ENCODE peak calls at places on chromosomes 4 and X, in six cellular contexts. M is astrocyte of the cerebellum, C is dorsolateral prefrontal cortex, D is cardiac fibroblast, L is neural crest cell, J is AG04449. K is an unnamed sample.

GRCh38 chr4:135353008-135353407 is 1151.4 kb upstream of the PABPC4L start:
- DNase-seq in J (no peak), D (no peak), C (no peak), M (no peak), L (no peak), K (no peak)

GRCh38 chr4:88629826-88630225 is 37.5 kb downstream of the HERC3 start:
- DNase-seq in J (no peak), C (no peak), L (no peak), M (no peak), D (peak), K (no peak)

GRCh38 chr4:100842856-100843255 is 325.0 kb upstream of the EMCN start:
- DNase-seq in C (no peak), M (no peak), D (peak), J (no peak), L (no peak), K (no peak)

GRCh38 chrX:5278908-5279307 is 949.8 kb downstream of the NLGN4X start:
- DNase-seq in J (no peak), M (no peak), C (no peak), L (no peak), D (no peak), K (no peak)

GRCh38 chrX:111857534-111857933 is 18.4 kb upstream of the TRPC5OS start:
- DNase-seq in M (no peak), L (no peak), C (no peak), D (no peak), J (no peak), K (no peak)

GRCh38 chrX:69293776-69294601 is 128.7 kb upstream of the PJA1 start:
- DNase-seq in L (no peak), M (no peak), D (no peak), J (no peak), C (no peak), K (no peak)

GRCh38 chr4:7007142-7007907 is 35.8 kb upstream of the TADA2B start:
- DNase-seq in D (no peak), L (no peak), J (no peak), M (no peak), C (no peak), K (no peak)

GRCh38 chr4:138710297-138710696 is 305.3 kb upstream of the NOCT start:
- DNase-seq in C (no peak), D (no peak), J (no peak), L (no peak), M (no peak), K (no peak)

GRCh38 chr4:8594097-8595038 is 1.8 kb downstream of the CPZ start:
- DNase-seq in D (peak), M (peak), L (peak), J (peak), C (peak), K (no peak)

GRCh38 chrX:1380672-1381233 is 11.2 kb downstream of the SLC25A6 start:
- DNase-seq in D (peak), M (no peak), J (no peak), L (no peak), C (no peak), K (no peak)

GRCh38 chr4:21512351-21512750 is 436.2 kb downstream of the KCNIP4 start:
- DNase-seq in M (peak), L (peak), C (no peak), D (peak), J (no peak), K (no peak)

GRCh38 chr4:62816566-62816965 is 1592.7 kb downstream of the TECRL start:
- DNase-seq in D (no peak), L (no peak), J (no peak), C (no peak), M (no peak), K (no peak)

GRCh38 chrX:149510386-149510785 is 5.3 kb upstream of the IDS start:
- DNase-seq in M (no peak), J (no peak), D (peak), C (no peak), L (no peak), K (no peak)

GRCh38 chr4:131534944-131535640 is 1614.0 kb upstream of the PCDH10 start:
- DNase-seq in L (no peak), M (no peak), J (no peak), D (no peak), C (no peak), K (no peak)

GRCh38 chrX:63506320-63506719 is 155.2 kb upstream of the SPIN4 start:
- DNase-seq in M (peak), J (no peak), D (peak), C (no peak), L (no peak), K (no peak)

GRCh38 chr4:151641167-151641566 is 119.6 kb downstream of the GATB start:
- DNase-seq in L (no peak), C (no peak), M (no peak), D (peak), J (peak), K (no peak)

GRCh38 chr4:3250956-3251690 is 2.2 kb downstream of the MSANTD1 start:
- DNase-seq in L (no peak), C (no peak), D (peak), J (no peak), M (no peak), K (no peak)

GRCh38 chr4:187493661-187494060 is 501.9 kb upstream of the ZFP42 start:
- DNase-seq in M (no peak), L (no peak), C (no peak), D (no peak), J (no peak), K (no peak)

GRCh38 chrX:74923942-74924448 is 1.3 kb downstream of the NEXMIF start:
- DNase-seq in M (no peak), L (no peak), J (no peak), D (no peak), C (peak), K (no peak)

GRCh38 chrX:147550217-147550616 is 361.5 kb upstream of the FMR1 start:
- DNase-seq in M (no peak), J (no peak), C (no peak), D (no peak), L (peak), K (no peak)

GRCh38 chr4:7432531-7433375 is 2.0 kb downstream of the PSAPL1 start:
- DNase-seq in M (no peak), J (no peak), L (no peak), C (no peak), D (no peak), K (no peak)

GRCh38 chrX:118965395-118965794 is 9.0 kb upstream of the LONRF3 start:
- DNase-seq in M (no peak), J (no peak), D (no peak), C (no peak), L (no peak), K (no peak)

GRCh38 chr4:98341309-98341708 is 80.1 kb downstream of the RAP1GDS1 start:
- DNase-seq in J (no peak), M (peak), C (no peak), L (no peak), D (peak), K (no peak)

GRCh38 chr4:137213372-137214173 is 318.7 kb downstream of the PCDH18 start:
- DNase-seq in D (no peak), J (no peak), M (no peak), C (no peak), L (no peak), K (no peak)

GRCh38 chrX:107630031-107630689 is 1.9 kb downstream of the PRPS1 start:
- DNase-seq in C (no peak), L (no peak), M (no peak), J (no peak), D (no peak), K (no peak)

GRCh38 chrX:65695849-65696248 is 28.4 kb downstream of the MSN start:
- DNase-seq in D (no peak), J (no peak), L (no peak), M (no peak), C (no peak), K (no peak)

GRCh38 chr4:122221322-122221721 is 69.2 kb downstream of the BLTP1 start:
- DNase-seq in J (no peak), L (no peak), D (no peak), C (no peak), M (no peak), K (no peak)

GRCh38 chr4:122227202-122227601 is 75.1 kb downstream of the BLTP1 start:
- DNase-seq in L (no peak), M (no peak), D (no peak), C (no peak), J (no peak), K (no peak)

GRCh38 chr4:122219356-122219755 is 67.2 kb downstream of the BLTP1 start:
- DNase-seq in J (no peak), C (no peak), D (no peak), L (no peak), M (no peak), K (no peak)

GRCh38 chr4:122229857-122230256 is 77.7 kb downstream of the BLTP1 start:
- DNase-seq in J (no peak), D (no peak), L (no peak), C (no peak), M (no peak), K (no peak)

GRCh38 chr4:122224348-122224747 is 72.2 kb downstream of the BLTP1 start:
- DNase-seq in D (peak), L (peak), J (no peak), M (peak), C (no peak), K (no peak)
- TF ChIP-seq CTCF in D (peak), L (peak), J (no peak), M (peak), C (no peak), K (no peak)

GRCh38 chrX:2568125-2568524 is 67.3 kb upstream of the DHRSX start:
- DNase-seq in L (no peak), M (no peak), C (no peak), D (no peak), J (no peak), K (no peak)
- TF ChIP-seq CTCF in L (no peak), M (no peak), C (no peak), D (no peak), J (no peak), K (no peak)

GRCh38 chrX:153643431-153644351 is 3.3 kb upstream of the DUSP9 start:
- DNase-seq in L (no peak), M (no peak), C (no peak), D (peak), J (no peak), K (no peak)
- TF ChIP-seq CTCF in L (peak), M (no peak), C (no peak), D (no peak), J (no peak), K (peak)

GRCh38 chrX:68090266-68090665 is 343.0 kb downstream of the OPHN1 start:
- DNase-seq in L (no peak), J (no peak), C (no peak), D (no peak), M (no peak), K (no peak)
- TF ChIP-seq CTCF in L (no peak), J (no peak), C (no peak), D (no peak), M (peak), K (no peak)

GRCh38 chr4:23360718-23361117 is 529.1 kb downstream of the PPARGC1A start:
- DNase-seq in M (no peak), C (no peak), J (no peak), D (no peak), L (no peak), K (no peak)
- TF ChIP-seq CTCF in M (no peak), C (no peak), J (no peak), D (no peak), L (no peak), K (no peak)

GRCh38 chr4:24808261-24808660 is 12.9 kb downstream of the SOD3 start:
- DNase-seq in M (no peak), J (no peak), D (no peak), C (no peak), L (no peak), K (no peak)

GRCh38 chr4:24810016-24810415 is 14.6 kb downstream of the SOD3 start:
- DNase-seq in J (peak), C (no peak), M (no peak), L (no peak), D (peak), K (no peak)

GRCh38 chr4:24807611-24808010 is 12.2 kb downstream of the SOD3 start:
- DNase-seq in L (no peak), J (no peak), C (no peak), M (no peak), D (no peak), K (no peak)

GRCh38 chr4:24808955-24809354 is 13.6 kb downstream of the SOD3 start:
- DNase-seq in M (no peak), L (no peak), D (no peak), J (no peak), C (no peak), K (no peak)

GRCh38 chr4:24809376-24809775 is 14.0 kb downstream of the SOD3 start:
- DNase-seq in C (no peak), L (no peak), J (no peak), M (no peak), D (no peak), K (no peak)
- TF ChIP-seq CTCF in C (no peak), L (no peak), J (no peak), M (no peak), D (no peak), K (no peak)